ENCODE peak calls at places on chromosomes 12 and 14, in seven cellular contexts. One of them, this sample, is unnamed. For H3K36me3, the result is how much of the 10 kb centered on the place peaks cover.

GRCh38 chr12:115763982-115764621 is 513.4 kb downstream of the MED13L start:
- DNase-seq in adrenal gland: no peak
- DNase-seq in GM12878: no peak
- DNase-seq in CD4-positive, CD25-positive, alpha-beta regulatory T cell: no peak
- DNase-seq in neuronal stem cell: no peak
- DNase-seq in neural progenitor cell: no peak
- DNase-seq in brain microvascular endothelial cell: no peak
- DNase-seq in this sample: peak

GRCh38 chr14:21071225-21072041 is 1.3 kb downstream of the ARHGEF40 start:
- DNase-seq in adrenal gland: peak
- DNase-seq in brain microvascular endothelial cell: peak
- DNase-seq in neuronal stem cell: peak
- DNase-seq in CD4-positive, CD25-positive, alpha-beta regulatory T cell: peak
- DNase-seq in neural progenitor cell: peak
- DNase-seq in GM12878: peak
- DNase-seq in this sample: no peak

GRCh38 chr12:51622564-51622963 is 31.5 kb downstream of the SCN8A start:
- DNase-seq in GM12878: no peak
- DNase-seq in CD4-positive, CD25-positive, alpha-beta regulatory T cell: no peak
- DNase-seq in neuronal stem cell: no peak
- DNase-seq in brain microvascular endothelial cell: peak
- DNase-seq in adrenal gland: no peak
- DNase-seq in neural progenitor cell: no peak
- DNase-seq in this sample: no peak

GRCh38 chr12:29562167-29562776 is 64.8 kb upstream of the OVCH1 start:
- DNase-seq in brain microvascular endothelial cell: peak
- DNase-seq in CD4-positive, CD25-positive, alpha-beta regulatory T cell: no peak
- DNase-seq in adrenal gland: peak
- DNase-seq in neuronal stem cell: no peak
- DNase-seq in GM12878: no peak
- DNase-seq in neural progenitor cell: no peak
- DNase-seq in this sample: no peak

GRCh38 chr12:56677680-56678079 is 10.4 kb downstream of the PTGES3 start:
- DNase-seq in CD4-positive, CD25-positive, alpha-beta regulatory T cell: no peak
- DNase-seq in GM12878: no peak
- DNase-seq in neuronal stem cell: no peak
- DNase-seq in adrenal gland: no peak
- DNase-seq in neural progenitor cell: no peak
- DNase-seq in brain microvascular endothelial cell: no peak
- DNase-seq in this sample: no peak

GRCh38 chr14:25677111-25677510 is 627.2 kb upstream of the STXBP6 start:
- DNase-seq in GM12878: no peak
- DNase-seq in brain microvascular endothelial cell: no peak
- DNase-seq in neuronal stem cell: no peak
- DNase-seq in CD4-positive, CD25-positive, alpha-beta regulatory T cell: no peak
- DNase-seq in adrenal gland: no peak
- DNase-seq in neural progenitor cell: no peak
- DNase-seq in this sample: no peak

GRCh38 chr12:78315018-78315417 is 484.3 kb downstream of the NAV3 start:
- DNase-seq in neuronal stem cell: no peak
- DNase-seq in CD4-positive, CD25-positive, alpha-beta regulatory T cell: no peak
- DNase-seq in GM12878: no peak
- DNase-seq in adrenal gland: no peak
- DNase-seq in brain microvascular endothelial cell: no peak
- DNase-seq in neural progenitor cell: no peak
- DNase-seq in this sample: no peak

GRCh38 chr14:34944744-34945143 is 38.0 kb upstream of the SRP54 start:
- DNase-seq in adrenal gland: no peak
- DNase-seq in GM12878: no peak
- DNase-seq in brain microvascular endothelial cell: no peak
- DNase-seq in neural progenitor cell: no peak
- DNase-seq in neuronal stem cell: no peak
- DNase-seq in CD4-positive, CD25-positive, alpha-beta regulatory T cell: no peak
- DNase-seq in this sample: no peak

GRCh38 chr12:71216725-71217579 is 59.2 kb upstream of the TSPAN8 start:
- DNase-seq in adrenal gland: peak
- DNase-seq in brain microvascular endothelial cell: peak
- DNase-seq in GM12878: no peak
- DNase-seq in neural progenitor cell: peak
- DNase-seq in neuronal stem cell: peak
- DNase-seq in CD4-positive, CD25-positive, alpha-beta regulatory T cell: peak
- DNase-seq in this sample: no peak

GRCh38 chr12:107399061-107399460 is 286.5 kb upstream of the PWP1 start:
- DNase-seq in brain microvascular endothelial cell: peak
- DNase-seq in neural progenitor cell: peak
- DNase-seq in CD4-positive, CD25-positive, alpha-beta regulatory T cell: no peak
- DNase-seq in adrenal gland: no peak
- DNase-seq in GM12878: no peak
- DNase-seq in neuronal stem cell: peak
- DNase-seq in this sample: no peak

GRCh38 chr14:106488293-106488692 is 961.9 kb downstream of the TMEM121 start:
- DNase-seq in adrenal gland: no peak
- DNase-seq in brain microvascular endothelial cell: no peak
- DNase-seq in neural progenitor cell: no peak
- DNase-seq in neuronal stem cell: no peak
- DNase-seq in GM12878: no peak
- DNase-seq in CD4-positive, CD25-positive, alpha-beta regulatory T cell: no peak
- DNase-seq in this sample: no peak

GRCh38 chr12:56999456-56999855 is 6.9 kb downstream of the ZBTB39 start:
- DNase-seq in neuronal stem cell: no peak
- DNase-seq in CD4-positive, CD25-positive, alpha-beta regulatory T cell: no peak
- DNase-seq in adrenal gland: no peak
- DNase-seq in neural progenitor cell: no peak
- DNase-seq in GM12878: no peak
- DNase-seq in brain microvascular endothelial cell: no peak
- DNase-seq in this sample: no peak

GRCh38 chr14:71539660-71540285 is 392.5 kb upstream of the RGS6 start:
- DNase-seq in brain microvascular endothelial cell: no peak
- DNase-seq in CD4-positive, CD25-positive, alpha-beta regulatory T cell: no peak
- DNase-seq in adrenal gland: peak
- DNase-seq in neuronal stem cell: no peak
- DNase-seq in neural progenitor cell: no peak
- DNase-seq in GM12878: no peak
- DNase-seq in this sample: no peak

GRCh38 chr14:52553002-52553670 is 500 bp downstream of the GPR137C start:
- DNase-seq in GM12878: no peak
- DNase-seq in CD4-positive, CD25-positive, alpha-beta regulatory T cell: peak
- DNase-seq in neuronal stem cell: no peak
- DNase-seq in neural progenitor cell: peak
- DNase-seq in brain microvascular endothelial cell: no peak
- DNase-seq in adrenal gland: peak
- DNase-seq in this sample: peak

GRCh38 chr14:61471297-61471980 is 150.1 kb downstream of the PRKCH start:
- DNase-seq in adrenal gland: no peak
- DNase-seq in CD4-positive, CD25-positive, alpha-beta regulatory T cell: no peak
- DNase-seq in brain microvascular endothelial cell: peak
- DNase-seq in neural progenitor cell: no peak
- DNase-seq in GM12878: no peak
- DNase-seq in neuronal stem cell: no peak
- DNase-seq in this sample: no peak

GRCh38 chr12:69648476-69648875 is 37.8 kb upstream of the LRRC10 start:
- DNase-seq in GM12878: no peak
- DNase-seq in CD4-positive, CD25-positive, alpha-beta regulatory T cell: no peak
- DNase-seq in adrenal gland: no peak
- DNase-seq in neuronal stem cell: no peak
- DNase-seq in neural progenitor cell: no peak
- DNase-seq in brain microvascular endothelial cell: peak
- DNase-seq in this sample: no peak

GRCh38 chr12:108645686-108646596 is 12.2 kb upstream of the SELPLG start:
- DNase-seq in GM12878: no peak
- DNase-seq in neural progenitor cell: no peak
- DNase-seq in brain microvascular endothelial cell: no peak
- DNase-seq in neuronal stem cell: no peak
- DNase-seq in adrenal gland: no peak
- DNase-seq in CD4-positive, CD25-positive, alpha-beta regulatory T cell: no peak
- DNase-seq in this sample: no peak
- H3K36me3 ChIP-seq in GM12878: under half
- H3K36me3 ChIP-seq in neural progenitor cell: under half
- H3K36me3 ChIP-seq in brain microvascular endothelial cell: half or more
- H3K36me3 ChIP-seq in neuronal stem cell: half or more
- H3K36me3 ChIP-seq in adrenal gland: under half
- H3K36me3 ChIP-seq in CD4-positive, CD25-positive, alpha-beta regulatory T cell: under half
- H3K36me3 ChIP-seq in this sample: half or more

GRCh38 chr14:32597771-32598170 is 268.7 kb downstream of the AKAP6 start:
- DNase-seq in neuronal stem cell: no peak
- DNase-seq in adrenal gland: no peak
- DNase-seq in GM12878: no peak
- DNase-seq in CD4-positive, CD25-positive, alpha-beta regulatory T cell: no peak
- DNase-seq in neural progenitor cell: no peak
- DNase-seq in brain microvascular endothelial cell: no peak
- DNase-seq in this sample: no peak
- H3K36me3 ChIP-seq in neuronal stem cell: under half
- H3K36me3 ChIP-seq in adrenal gland: under half
- H3K36me3 ChIP-seq in GM12878: under half
- H3K36me3 ChIP-seq in CD4-positive, CD25-positive, alpha-beta regulatory T cell: under half
- H3K36me3 ChIP-seq in neural progenitor cell: under half
- H3K36me3 ChIP-seq in brain microvascular endothelial cell: under half
- H3K36me3 ChIP-seq in this sample: under half

GRCh38 chr14:70171719-70172118 is 17.0 kb downstream of the SLC8A3 start:
- DNase-seq in neural progenitor cell: no peak
- DNase-seq in adrenal gland: no peak
- DNase-seq in neuronal stem cell: no peak
- DNase-seq in brain microvascular endothelial cell: no peak
- DNase-seq in CD4-positive, CD25-positive, alpha-beta regulatory T cell: no peak
- DNase-seq in GM12878: no peak
- DNase-seq in this sample: no peak

GRCh38 chr14:70168401-70168800 is 20.4 kb downstream of the SLC8A3 start:
- DNase-seq in CD4-positive, CD25-positive, alpha-beta regulatory T cell: no peak
- DNase-seq in GM12878: no peak
- DNase-seq in neural progenitor cell: no peak
- DNase-seq in brain microvascular endothelial cell: no peak
- DNase-seq in adrenal gland: no peak
- DNase-seq in neuronal stem cell: no peak
- DNase-seq in this sample: no peak

GRCh38 chr14:70173569-70173968 is 15.2 kb downstream of the SLC8A3 start:
- DNase-seq in brain microvascular endothelial cell: no peak
- DNase-seq in neuronal stem cell: no peak
- DNase-seq in neural progenitor cell: no peak
- DNase-seq in CD4-positive, CD25-positive, alpha-beta regulatory T cell: no peak
- DNase-seq in GM12878: no peak
- DNase-seq in adrenal gland: no peak
- DNase-seq in this sample: no peak

GRCh38 chr14:70166530-70167203 is 22.1 kb downstream of the SLC8A3 start:
- DNase-seq in adrenal gland: no peak
- DNase-seq in GM12878: no peak
- DNase-seq in brain microvascular endothelial cell: no peak
- DNase-seq in neural progenitor cell: no peak
- DNase-seq in neuronal stem cell: no peak
- DNase-seq in CD4-positive, CD25-positive, alpha-beta regulatory T cell: no peak
- DNase-seq in this sample: no peak

DNA sequence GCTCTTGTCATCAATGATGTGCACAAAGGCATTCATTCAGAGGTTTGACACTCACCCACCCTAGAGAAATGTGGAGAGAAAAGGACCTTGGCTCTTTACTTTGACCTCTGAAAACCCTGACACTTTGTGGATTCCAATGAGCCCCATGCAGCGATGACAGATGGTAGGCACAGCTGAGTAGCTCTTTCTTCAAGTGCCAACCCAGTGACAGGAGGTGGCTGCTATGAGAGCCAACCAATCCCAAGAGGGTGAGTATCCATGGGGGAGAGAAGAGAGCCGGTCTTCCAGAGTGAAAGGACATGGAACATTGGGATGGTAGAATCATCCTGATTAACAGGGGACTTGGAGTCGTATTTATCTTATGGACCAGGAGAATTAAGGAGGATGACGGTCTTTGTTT is 17.8 kb downstream of the SLC8A3 start:
- DNase-seq in GM12878: no peak
- DNase-seq in adrenal gland: no peak
- DNase-seq in brain microvascular endothelial cell: no peak
- DNase-seq in neural progenitor cell: no peak
- DNase-seq in neuronal stem cell: no peak
- DNase-seq in CD4-positive, CD25-positive, alpha-beta regulatory T cell: no peak
- DNase-seq in this sample: no peak
- H3K36me3 ChIP-seq in GM12878: under half
- H3K36me3 ChIP-seq in adrenal gland: under half
- H3K36me3 ChIP-seq in brain microvascular endothelial cell: under half
- H3K36me3 ChIP-seq in neural progenitor cell: under half
- H3K36me3 ChIP-seq in neuronal stem cell: under half
- H3K36me3 ChIP-seq in CD4-positive, CD25-positive, alpha-beta regulatory T cell: under half
- H3K36me3 ChIP-seq in this sample: under half

DNA sequence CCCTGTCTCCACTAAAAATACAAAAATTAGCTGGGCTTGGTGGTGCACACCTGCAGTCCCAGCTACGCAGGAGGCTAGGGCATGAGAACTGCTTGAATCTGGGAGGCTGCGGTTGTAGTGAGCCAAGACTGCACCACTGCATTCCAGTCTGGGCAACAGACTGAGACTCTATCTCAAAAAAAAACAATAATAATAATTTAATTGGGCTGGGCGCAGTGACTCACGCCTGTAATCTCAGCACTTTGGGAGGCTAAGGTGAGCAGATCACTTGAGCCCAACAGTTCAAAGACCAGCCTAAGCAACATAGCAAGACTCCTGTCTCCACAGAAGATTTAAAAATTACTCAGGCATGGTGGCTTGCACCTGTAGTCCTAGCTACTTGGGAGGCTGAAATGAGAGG is 26.7 kb downstream of the CBX5 start:
- DNase-seq in brain microvascular endothelial cell: no peak
- DNase-seq in CD4-positive, CD25-positive, alpha-beta regulatory T cell: no peak
- DNase-seq in neural progenitor cell: no peak
- DNase-seq in GM12878: no peak
- DNase-seq in adrenal gland: no peak
- DNase-seq in neuronal stem cell: no peak
- DNase-seq in this sample: no peak
- H3K36me3 ChIP-seq in brain microvascular endothelial cell: under half
- H3K36me3 ChIP-seq in CD4-positive, CD25-positive, alpha-beta regulatory T cell: under half
- H3K36me3 ChIP-seq in neural progenitor cell: under half
- H3K36me3 ChIP-seq in GM12878: under half
- H3K36me3 ChIP-seq in adrenal gland: under half
- H3K36me3 ChIP-seq in neuronal stem cell: half or more
- H3K36me3 ChIP-seq in this sample: half or more

GRCh38 chr12:120463712-120464111 is 5.8 kb downstream of the SRSF9 start:
- DNase-seq in brain microvascular endothelial cell: no peak
- DNase-seq in neuronal stem cell: no peak
- DNase-seq in adrenal gland: no peak
- DNase-seq in neural progenitor cell: no peak
- DNase-seq in GM12878: no peak
- DNase-seq in CD4-positive, CD25-positive, alpha-beta regulatory T cell: no peak
- DNase-seq in this sample: no peak
- H3K36me3 ChIP-seq in brain microvascular endothelial cell: half or more
- H3K36me3 ChIP-seq in neuronal stem cell: half or more
- H3K36me3 ChIP-seq in adrenal gland: half or more
- H3K36me3 ChIP-seq in neural progenitor cell: under half
- H3K36me3 ChIP-seq in GM12878: under half
- H3K36me3 ChIP-seq in CD4-positive, CD25-positive, alpha-beta regulatory T cell: half or more
- H3K36me3 ChIP-seq in this sample: half or more